ENCODE peak calls at places on chromosomes 4 and X, in nine cellular contexts. N, F, G, L, W, I, Y, D and A are unnamed samples.

GRCh38 chr4:97867557-97868091 is 275.7 kb downstream of the STPG2 start:
- DNase-seq in I (no peak), L (no peak), W (no peak), N (no peak), F (no peak), Y (no peak), D (no peak), G (no peak), A (no peak)

GRCh38 chrX:111052478-111052877 is 43.5 kb upstream of the PAK3 start:
- DNase-seq in G (no peak), F (no peak), I (no peak), N (no peak), D (no peak), Y (no peak), L (no peak), W (no peak), A (no peak)

GRCh38 chr4:20127626-20128025 is 124.1 kb upstream of the SLIT2 start:
- DNase-seq in F (no peak), Y (no peak), G (no peak), L (no peak), W (no peak), N (no peak), D (no peak), I (no peak), A (no peak)

GRCh38 chrX:149818652-149819051 is 36.9 kb downstream of the MAGEA9 start:
- DNase-seq in Y (no peak), N (no peak), F (no peak), I (no peak), G (no peak), D (no peak), W (no peak), L (no peak), A (no peak)

GRCh38 chr4:119105605-119106004 is 30.0 kb upstream of the MYOZ2 start:
- DNase-seq in G (no peak), I (no peak), L (no peak), F (no peak), Y (no peak), N (no peak), D (no peak), W (no peak), A (no peak)

GRCh38 chrX:107716045-107716684 is 59.4 kb downstream of the TSC22D3 start:
- DNase-seq in D (peak; percentile 30), F (peak; percentile 80), I (peak; percentile 45), N (no peak), W (peak; percentile 74), Y (no peak), L (no peak), G (peak; percentile 74), A (peak; percentile 16)

GRCh38 chr4:165864228-165864627 is 8.8 kb upstream of the TLL1 start:
- DNase-seq in G (no peak), I (no peak), W (peak; percentile 33), Y (no peak), F (no peak), N (peak; percentile 13), D (peak; percentile 3), L (peak; percentile 14), A (no peak)

GRCh38 chr4:154164931-154165839 is 326.4 kb downstream of the DCHS2 start:
- DNase-seq in G (no peak), F (no peak), W (no peak), Y (peak; percentile 12), D (peak; percentile 94), I (peak; percentile 51), N (peak; percentile 80), L (no peak), A (no peak)